ENCODE peak calls at places on chromosomes 16 and 17, in nine cellular contexts. A is central memory CD4-positive, alpha-beta T cell; G is hepatocyte; K is stimulated activated CD8-positive, alpha-beta memory T cell treated with anti-CD3 and anti-CD28 coated beads, Interleukin-4, amount 100 ng/mL, for 24 hours; L is GDM1; X is coronary artery; J is stimulated activated CD4-positive, alpha-beta T cell treated with anti-CD3 and anti-CD28 coated beads, Interleukin-15, amount 100 ng/mL, for 1 hour; V is Daoy; C is epithelial cell of proximal tubule. P is an unnamed sample.

GRCh38 chr17:30954046-30954805 is 16.6 kb upstream of the RNF135 start:
- DNase-seq in A (no peak), C (no peak), J (no peak), G (no peak), X (no peak), V (no peak), K (no peak), L (peak), P (no peak)

GRCh38 chr17:80474231-80474932 is 2.0 kb downstream of the NPTX1 start:
- DNase-seq in V (no peak), J (no peak), X (no peak), A (no peak), K (no peak), C (no peak), G (peak), L (no peak), P (no peak)

GRCh38 chr17:80679816-80680215 is 135.2 kb downstream of the RPTOR start:
- DNase-seq in L (no peak), V (no peak), J (no peak), A (no peak), X (no peak), K (no peak), C (no peak), G (no peak), P (no peak)

GRCh38 chr16:73113326-73113720 is 65.4 kb upstream of the ZFHX3 start:
- DNase-seq in X (no peak), K (no peak), A (no peak), V (no peak), C (no peak), J (no peak), G (no peak), L (no peak), P (no peak)

GRCh38 chr16:64061621-64062020 is 1060.2 kb downstream of the CDH11 start:
- DNase-seq in K (no peak), G (no peak), C (peak), L (no peak), A (no peak), J (no peak), X (no peak), V (no peak), P (no peak)

GRCh38 chr16:21663889-21664647 is at the start of gene OTOA:
- DNase-seq in G (peak), V (no peak), J (no peak), X (no peak), L (no peak), A (no peak), C (no peak), K (no peak), P (no peak)

GRCh38 chr17:48244121-48244711 is 136.7 kb downstream of the SNX11 start:
- DNase-seq in A (no peak), K (no peak), X (no peak), C (no peak), L (no peak), V (peak), J (no peak), G (peak), P (peak)

GRCh38 chr16:79390481-79391051 is 210.0 kb downstream of the MAF start:
- DNase-seq in C (no peak), L (no peak), J (no peak), V (no peak), X (peak), G (no peak), A (no peak), K (no peak), P (no peak)

GRCh38 chr17:59341922-59342321 is 10.5 kb downstream of the YPEL2 start:
- DNase-seq in V (no peak), J (no peak), X (no peak), L (no peak), K (no peak), A (no peak), C (no peak), G (no peak), P (no peak)

GRCh38 chr16:35745821-35746248 is 2286.4 kb downstream of the TP53TG3F start:
- DNase-seq in G (no peak), J (no peak), V (no peak), A (no peak), L (no peak), X (no peak), C (no peak), K (no peak), P (no peak)

GRCh38 chr16:67419931-67420330 is 3.7 kb upstream of the ZDHHC1 start:
- DNase-seq in C (no peak), G (no peak), K (no peak), L (no peak), V (no peak), X (no peak), J (no peak), A (no peak), P (no peak)

GRCh38 chr16:67013823-67014640 is 14.9 kb upstream of the CBFB start:
- DNase-seq in G (peak), V (peak), L (no peak), C (no peak), K (peak), X (peak), A (peak), J (peak), P (peak)

GRCh38 chr17:35254107-35254802 is 11.4 kb downstream of the SLFN5 start:
- DNase-seq in A (no peak), K (no peak), L (no peak), J (no peak), G (peak), V (peak), C (peak), X (peak), P (peak)